ENCODE peak calls at places on chromosomes 13 and 19, in six cellular contexts. O, T, R, W, Q and P are unnamed samples. For H3K36me3, the result is how much of the 10 kb centered on the place peaks cover.

GRCh38 chr13:111335263-111335662 is 14.8 kb downstream of the TEX29 start:
- DNase-seq in O (no peak), T (no peak), R (no peak), W (no peak), Q (no peak), P (peak)

GRCh38 chr19:23784274-23784673 is 25.6 kb upstream of the ZNF681 start:
- DNase-seq in O (no peak), T (no peak), R (no peak), W (no peak), Q (no peak), P (no peak)

GRCh38 chr19:16031872-16032200 is 44.5 kb upstream of the TPM4 start:
- DNase-seq in O (no peak), T (no peak), R (no peak), W (no peak), Q (no peak), P (no peak)

GRCh38 chr19:4201798-4202197 is 19.3 kb downstream of the ANKRD24 start:
- DNase-seq in O (no peak), T (no peak), R (no peak), W (no peak), Q (no peak), P (no peak)

GRCh38 chr19:916645-917322 is 349 bp upstream of the KISS1R start:
- DNase-seq in O (no peak), T (no peak), R (no peak), W (peak), Q (peak), P (no peak)

GRCh38 chr19:51131780-51132680 is 7.3 kb downstream of the SIGLEC9 start:
- DNase-seq in O (no peak), T (peak), R (no peak), W (peak), Q (peak), P (peak)

GRCh38 chr13:91652389-91652788 is 254.0 kb downstream of the GPC5 start:
- DNase-seq in O (no peak), T (no peak), R (no peak), W (no peak), Q (no peak), P (no peak)

GRCh38 chr13:55553736-55554135 is 1587.0 kb upstream of the PRR20A start:
- DNase-seq in O (no peak), T (no peak), R (no peak), W (no peak), Q (no peak), P (no peak)

GRCh38 chr13:31204592-31204991 is 4.8 kb downstream of the B3GLCT start:
- DNase-seq in O (no peak), T (peak), R (no peak), W (no peak), Q (no peak), P (no peak)

GRCh38 chr13:73388586-73388985 is 329.8 kb downstream of the KLF5 start:
- DNase-seq in O (no peak), T (no peak), R (no peak), W (no peak), Q (no peak), P (no peak)

GRCh38 chr13:60453490-60453889 is 56.5 kb downstream of the TDRD3 start:
- DNase-seq in O (no peak), T (no peak), R (no peak), W (no peak), Q (no peak), P (no peak)

GRCh38 chr19:15268928-15269253 is 36.6 kb upstream of the EPHX3 start:
- DNase-seq in O (no peak), T (no peak), R (no peak), W (no peak), Q (no peak), P (no peak)

GRCh38 chr19:57961785-57962184 is 12.5 kb downstream of the C19orf18 start:
- DNase-seq in O (no peak), T (no peak), R (no peak), W (no peak), Q (no peak), P (no peak)

GRCh38 chr19:23241433-23241832 is 8.8 kb downstream of the ZNF724 start:
- DNase-seq in O (no peak), T (no peak), R (no peak), W (no peak), Q (no peak), P (no peak)

GRCh38 chr19:5987077-5987818 is 9.3 kb upstream of the RANBP3 start:
- DNase-seq in O (peak), T (peak), R (peak), W (peak), Q (peak), P (peak)

GRCh38 chr19:32743447-32743846 is 23.9 kb downstream of the TDRD12 start:
- DNase-seq in O (no peak), T (no peak), R (no peak), W (no peak), Q (no peak), P (no peak)

GRCh38 chr13:26663801-26664200 is 96.8 kb downstream of the GPR12 start:
- DNase-seq in O (no peak), T (peak), R (no peak), W (no peak), Q (no peak), P (no peak)

GRCh38 chr13:75715598-75716523 is 79.7 kb downstream of the LMO7 start:
- DNase-seq in O (no peak), T (no peak), R (no peak), W (no peak), Q (no peak), P (no peak)

GRCh38 chr19:40650749-40651305 is 39.6 kb downstream of the NUMBL start:
- DNase-seq in O (peak), T (no peak), R (no peak), W (no peak), Q (no peak), P (peak)

GRCh38 chr19:9565900-9566705 is 18.2 kb downstream of the ZNF121 start:
- DNase-seq in O (no peak), T (no peak), R (no peak), W (no peak), Q (no peak), P (no peak)

GRCh38 chr13:31073859-31074718 is 87.6 kb downstream of the HSPH1 start:
- DNase-seq in O (peak), T (no peak), R (peak), W (no peak), Q (no peak), P (no peak)

GRCh38 chr19:15210323-15210774 is 9.6 kb upstream of the NOTCH3 start:
- DNase-seq in O (no peak), T (no peak), R (no peak), W (no peak), Q (no peak), P (peak)

GRCh38 chr13:48160879-48161278 is 66.0 kb upstream of the MED4 start:
- DNase-seq in O (no peak), T (no peak), R (no peak), W (no peak), Q (no peak), P (no peak)

GRCh38 chr19:48754950-48755645 is at the start of gene FGF21:
- DNase-seq in O (no peak), T (no peak), R (no peak), W (no peak), Q (peak), P (no peak)

GRCh38 chr13:39600766-39601165 is 2.2 kb downstream of the LHFPL6 start:
- DNase-seq in O (no peak), T (no peak), R (no peak), W (no peak), Q (no peak), P (peak)

GRCh38 chr13:112447306-112447705 is 71.2 kb downstream of the SPACA7 start:
- DNase-seq in O (no peak), T (no peak), R (no peak), W (no peak), Q (no peak), P (no peak)

GRCh38 chr19:7434391-7434790 is 54.4 kb downstream of the PEX11G start:
- DNase-seq in O (no peak), T (no peak), R (no peak), W (no peak), Q (no peak), P (no peak)

GRCh38 chr13:100483836-100484381 is 104.7 kb downstream of the GGACT start:
- DNase-seq in O (no peak), T (no peak), R (no peak), W (no peak), Q (no peak), P (no peak)
- H3K4me3 ChIP-seq in O (no peak), T (no peak), R (no peak), W (no peak), Q (no peak), P (no peak)

GRCh38 chr13:25252229-25252628 is 35.1 kb downstream of the MTMR6 start:
- DNase-seq in O (no peak), T (no peak), R (no peak), W (no peak), Q (no peak), P (no peak)
- H3K36me3 ChIP-seq in O (under half), T (under half), R (under half), W (under half), Q (under half), P (under half)

GRCh38 chr13:77323858-77324257 is 3.0 kb downstream of the MYCBP2 start:
- DNase-seq in O (no peak), T (no peak), R (no peak), W (no peak), Q (no peak), P (no peak)
- H3K4me3 ChIP-seq in O (no peak), T (no peak), R (peak), W (no peak), Q (no peak), P (no peak)

GRCh38 chr19:52224211-52224610 is 34.4 kb downstream of the PPP2R1A start:
- DNase-seq in O (no peak), T (no peak), R (no peak), W (no peak), Q (no peak), P (no peak)
- H3K36me3 ChIP-seq in O (under half), T (under half), R (half or more), W (under half), Q (under half), P (under half)